ENCODE peak calls at places on chromosome 10, in seven cellular contexts. One of them, this sample, is unnamed.

GRCh38 chr10:95756061-95756751 is at the start of gene ENTPD1:
- DNase-seq in activated CD8-positive, alpha-beta T cell treated with anti-CD3 and anti-CD28 coated beads for 36 hours: no peak
- DNase-seq in progenitor cell of endocrine pancreas: no peak
- DNase-seq in A673: peak
- DNase-seq in endothelial cell of umbilical vein: peak
- DNase-seq in heart left ventricle: no peak
- DNase-seq in heart right ventricle: no peak
- DNase-seq in this sample: no peak

GRCh38 chr10:4154317-4154716 is 369.3 kb upstream of the KLF6 start:
- DNase-seq in activated CD8-positive, alpha-beta T cell treated with anti-CD3 and anti-CD28 coated beads for 36 hours: no peak
- DNase-seq in progenitor cell of endocrine pancreas: no peak
- DNase-seq in A673: no peak
- DNase-seq in endothelial cell of umbilical vein: no peak
- DNase-seq in heart left ventricle: no peak
- DNase-seq in heart right ventricle: no peak
- DNase-seq in this sample: no peak

GRCh38 chr10:102281103-102281502 is 35.8 kb downstream of the GBF1 start:
- DNase-seq in activated CD8-positive, alpha-beta T cell treated with anti-CD3 and anti-CD28 coated beads for 36 hours: no peak
- DNase-seq in progenitor cell of endocrine pancreas: no peak
- DNase-seq in A673: peak
- DNase-seq in endothelial cell of umbilical vein: no peak
- DNase-seq in heart left ventricle: no peak
- DNase-seq in heart right ventricle: no peak
- DNase-seq in this sample: no peak

GRCh38 chr10:32909461-32909860 is 48.6 kb downstream of the ITGB1 start:
- DNase-seq in activated CD8-positive, alpha-beta T cell treated with anti-CD3 and anti-CD28 coated beads for 36 hours: no peak
- DNase-seq in progenitor cell of endocrine pancreas: no peak
- DNase-seq in A673: no peak
- DNase-seq in endothelial cell of umbilical vein: no peak
- DNase-seq in heart left ventricle: no peak
- DNase-seq in heart right ventricle: no peak
- DNase-seq in this sample: no peak

GRCh38 chr10:114565066-114565465 is 93.0 kb downstream of the ABLIM1 start:
- DNase-seq in activated CD8-positive, alpha-beta T cell treated with anti-CD3 and anti-CD28 coated beads for 36 hours: no peak
- DNase-seq in progenitor cell of endocrine pancreas: no peak
- DNase-seq in A673: no peak
- DNase-seq in endothelial cell of umbilical vein: no peak
- DNase-seq in heart left ventricle: no peak
- DNase-seq in heart right ventricle: no peak
- DNase-seq in this sample: no peak

GRCh38 chr10:125023269-125023668 is 81.3 kb downstream of the ZRANB1 start:
- DNase-seq in activated CD8-positive, alpha-beta T cell treated with anti-CD3 and anti-CD28 coated beads for 36 hours: no peak
- DNase-seq in progenitor cell of endocrine pancreas: no peak
- DNase-seq in A673: no peak
- DNase-seq in endothelial cell of umbilical vein: no peak
- DNase-seq in heart left ventricle: peak
- DNase-seq in heart right ventricle: peak
- DNase-seq in this sample: no peak

GRCh38 chr10:61757525-61758397 is 95.0 kb downstream of the CABCOCO1 start:
- DNase-seq in activated CD8-positive, alpha-beta T cell treated with anti-CD3 and anti-CD28 coated beads for 36 hours: no peak
- DNase-seq in progenitor cell of endocrine pancreas: no peak
- DNase-seq in A673: peak
- DNase-seq in endothelial cell of umbilical vein: peak
- DNase-seq in heart left ventricle: no peak
- DNase-seq in heart right ventricle: no peak
- DNase-seq in this sample: no peak

GRCh38 chr10:131198401-131198800 is 113.1 kb downstream of the TCERG1L start:
- DNase-seq in activated CD8-positive, alpha-beta T cell treated with anti-CD3 and anti-CD28 coated beads for 36 hours: no peak
- DNase-seq in progenitor cell of endocrine pancreas: peak
- DNase-seq in A673: no peak
- DNase-seq in endothelial cell of umbilical vein: no peak
- DNase-seq in heart left ventricle: no peak
- DNase-seq in heart right ventricle: no peak
- DNase-seq in this sample: no peak

GRCh38 chr10:97074256-97075145 is 111.3 kb downstream of the SLIT1 start:
- DNase-seq in activated CD8-positive, alpha-beta T cell treated with anti-CD3 and anti-CD28 coated beads for 36 hours: no peak
- DNase-seq in progenitor cell of endocrine pancreas: no peak
- DNase-seq in A673: no peak
- DNase-seq in endothelial cell of umbilical vein: no peak
- DNase-seq in heart left ventricle: peak
- DNase-seq in heart right ventricle: no peak
- DNase-seq in this sample: no peak

GRCh38 chr10:6649107-6649720 is 69.1 kb upstream of the PRKCQ start:
- DNase-seq in activated CD8-positive, alpha-beta T cell treated with anti-CD3 and anti-CD28 coated beads for 36 hours: no peak
- DNase-seq in progenitor cell of endocrine pancreas: no peak
- DNase-seq in A673: no peak
- DNase-seq in endothelial cell of umbilical vein: no peak
- DNase-seq in heart left ventricle: no peak
- DNase-seq in heart right ventricle: no peak
- DNase-seq in this sample: no peak

GRCh38 chr10:97210576-97210975 is 24.8 kb upstream of the SLIT1 start:
- DNase-seq in activated CD8-positive, alpha-beta T cell treated with anti-CD3 and anti-CD28 coated beads for 36 hours: peak
- DNase-seq in progenitor cell of endocrine pancreas: peak
- DNase-seq in A673: peak
- DNase-seq in endothelial cell of umbilical vein: peak
- DNase-seq in heart left ventricle: peak
- DNase-seq in heart right ventricle: peak
- DNase-seq in this sample: peak

GRCh38 chr10:43689007-43689491 is 40.4 kb upstream of the ZNF32 start:
- DNase-seq in activated CD8-positive, alpha-beta T cell treated with anti-CD3 and anti-CD28 coated beads for 36 hours: no peak
- DNase-seq in progenitor cell of endocrine pancreas: no peak
- DNase-seq in A673: no peak
- DNase-seq in endothelial cell of umbilical vein: no peak
- DNase-seq in heart left ventricle: no peak
- DNase-seq in heart right ventricle: no peak
- DNase-seq in this sample: no peak

GRCh38 chr10:1425886-1426285 is 311.4 kb downstream of the ADARB2 start:
- DNase-seq in activated CD8-positive, alpha-beta T cell treated with anti-CD3 and anti-CD28 coated beads for 36 hours: no peak
- DNase-seq in progenitor cell of endocrine pancreas: no peak
- DNase-seq in A673: no peak
- DNase-seq in endothelial cell of umbilical vein: no peak
- DNase-seq in heart left ventricle: no peak
- DNase-seq in heart right ventricle: no peak
- DNase-seq in this sample: no peak

GRCh38 chr10:104201636-104202035 is 30.5 kb downstream of the CFAP43 start:
- DNase-seq in activated CD8-positive, alpha-beta T cell treated with anti-CD3 and anti-CD28 coated beads for 36 hours: no peak
- DNase-seq in progenitor cell of endocrine pancreas: no peak
- DNase-seq in A673: no peak
- DNase-seq in endothelial cell of umbilical vein: no peak
- DNase-seq in heart left ventricle: no peak
- DNase-seq in heart right ventricle: no peak
- DNase-seq in this sample: no peak

GRCh38 chr10:124636271-124636993 is 107.7 kb downstream of the FAM53B start:
- DNase-seq in activated CD8-positive, alpha-beta T cell treated with anti-CD3 and anti-CD28 coated beads for 36 hours: peak
- DNase-seq in progenitor cell of endocrine pancreas: no peak
- DNase-seq in A673: no peak
- DNase-seq in endothelial cell of umbilical vein: no peak
- DNase-seq in heart left ventricle: no peak
- DNase-seq in heart right ventricle: peak
- DNase-seq in this sample: no peak

GRCh38 chr10:46328853-46329689 is 42.3 kb downstream of the ANTXRL start:
- DNase-seq in activated CD8-positive, alpha-beta T cell treated with anti-CD3 and anti-CD28 coated beads for 36 hours: no peak
- DNase-seq in progenitor cell of endocrine pancreas: no peak
- DNase-seq in A673: no peak
- DNase-seq in endothelial cell of umbilical vein: no peak
- DNase-seq in heart left ventricle: no peak
- DNase-seq in heart right ventricle: no peak
- DNase-seq in this sample: no peak

GRCh38 chr10:74486659-74487058 is 335.6 kb downstream of the ADK start:
- DNase-seq in activated CD8-positive, alpha-beta T cell treated with anti-CD3 and anti-CD28 coated beads for 36 hours: no peak
- DNase-seq in progenitor cell of endocrine pancreas: no peak
- DNase-seq in A673: no peak
- DNase-seq in endothelial cell of umbilical vein: no peak
- DNase-seq in heart left ventricle: no peak
- DNase-seq in heart right ventricle: no peak
- DNase-seq in this sample: no peak

GRCh38 chr10:61882621-61883375 is 18.7 kb upstream of the ARID5B start:
- DNase-seq in activated CD8-positive, alpha-beta T cell treated with anti-CD3 and anti-CD28 coated beads for 36 hours: peak
- DNase-seq in progenitor cell of endocrine pancreas: no peak
- DNase-seq in A673: no peak
- DNase-seq in endothelial cell of umbilical vein: no peak
- DNase-seq in heart left ventricle: no peak
- DNase-seq in heart right ventricle: no peak
- DNase-seq in this sample: no peak

GRCh38 chr10:51244739-51245138 is 170.5 kb downstream of the PRKG1 start:
- DNase-seq in activated CD8-positive, alpha-beta T cell treated with anti-CD3 and anti-CD28 coated beads for 36 hours: no peak
- DNase-seq in progenitor cell of endocrine pancreas: no peak
- DNase-seq in A673: no peak
- DNase-seq in endothelial cell of umbilical vein: peak
- DNase-seq in heart left ventricle: no peak
- DNase-seq in heart right ventricle: no peak
- DNase-seq in this sample: no peak

GRCh38 chr10:102511562-102512274 is 7.9 kb downstream of the SUFU start:
- DNase-seq in activated CD8-positive, alpha-beta T cell treated with anti-CD3 and anti-CD28 coated beads for 36 hours: no peak
- DNase-seq in progenitor cell of endocrine pancreas: no peak
- DNase-seq in A673: no peak
- DNase-seq in endothelial cell of umbilical vein: no peak
- DNase-seq in heart left ventricle: no peak
- DNase-seq in heart right ventricle: no peak
- DNase-seq in this sample: no peak

GRCh38 chr10:47076949-47077348 is 165.7 kb downstream of the PTPN20 start:
- DNase-seq in activated CD8-positive, alpha-beta T cell treated with anti-CD3 and anti-CD28 coated beads for 36 hours: peak
- DNase-seq in progenitor cell of endocrine pancreas: no peak
- DNase-seq in A673: peak
- DNase-seq in endothelial cell of umbilical vein: no peak
- DNase-seq in heart left ventricle: no peak
- DNase-seq in heart right ventricle: no peak
- DNase-seq in this sample: no peak

GRCh38 chr10:964321-964987 is 23.8 kb upstream of the GTPBP4 start:
- DNase-seq in activated CD8-positive, alpha-beta T cell treated with anti-CD3 and anti-CD28 coated beads for 36 hours: no peak
- DNase-seq in progenitor cell of endocrine pancreas: no peak
- DNase-seq in A673: no peak
- DNase-seq in endothelial cell of umbilical vein: no peak
- DNase-seq in heart left ventricle: no peak
- DNase-seq in heart right ventricle: no peak
- DNase-seq in this sample: no peak

GRCh38 chr10:14416308-14416700 is 85.6 kb upstream of the FRMD4A start:
- DNase-seq in activated CD8-positive, alpha-beta T cell treated with anti-CD3 and anti-CD28 coated beads for 36 hours: no peak
- DNase-seq in progenitor cell of endocrine pancreas: no peak
- DNase-seq in A673: no peak
- DNase-seq in endothelial cell of umbilical vein: no peak
- DNase-seq in heart left ventricle: no peak
- DNase-seq in heart right ventricle: no peak
- DNase-seq in this sample: no peak

GRCh38 chr10:17835688-17836087 is 26.5 kb downstream of the MRC1 start:
- DNase-seq in activated CD8-positive, alpha-beta T cell treated with anti-CD3 and anti-CD28 coated beads for 36 hours: no peak
- DNase-seq in progenitor cell of endocrine pancreas: no peak
- DNase-seq in A673: peak
- DNase-seq in endothelial cell of umbilical vein: no peak
- DNase-seq in heart left ventricle: no peak
- DNase-seq in heart right ventricle: no peak
- DNase-seq in this sample: no peak

GRCh38 chr10:7306147-7306546 is 104.7 kb downstream of the SFMBT2 start:
- DNase-seq in activated CD8-positive, alpha-beta T cell treated with anti-CD3 and anti-CD28 coated beads for 36 hours: no peak
- DNase-seq in progenitor cell of endocrine pancreas: no peak
- DNase-seq in A673: no peak
- DNase-seq in endothelial cell of umbilical vein: no peak
- DNase-seq in heart left ventricle: no peak
- DNase-seq in heart right ventricle: no peak
- DNase-seq in this sample: no peak

GRCh38 chr10:132335189-132336063 is 3.4 kb downstream of the LRRC27 start:
- DNase-seq in activated CD8-positive, alpha-beta T cell treated with anti-CD3 and anti-CD28 coated beads for 36 hours: no peak
- DNase-seq in progenitor cell of endocrine pancreas: no peak
- DNase-seq in A673: peak
- DNase-seq in endothelial cell of umbilical vein: no peak
- DNase-seq in heart left ventricle: no peak
- DNase-seq in heart right ventricle: no peak
- DNase-seq in this sample: no peak

GRCh38 chr10:10903620-10904019 is 114.1 kb upstream of the CELF2 start:
- DNase-seq in activated CD8-positive, alpha-beta T cell treated with anti-CD3 and anti-CD28 coated beads for 36 hours: peak
- DNase-seq in progenitor cell of endocrine pancreas: no peak
- DNase-seq in A673: no peak
- DNase-seq in endothelial cell of umbilical vein: no peak
- DNase-seq in heart left ventricle: no peak
- DNase-seq in heart right ventricle: no peak
- DNase-seq in this sample: no peak
- TF ChIP-seq CTCF in activated CD8-positive, alpha-beta T cell treated with anti-CD3 and anti-CD28 coated beads for 36 hours: no peak
- TF ChIP-seq CTCF in progenitor cell of endocrine pancreas: no peak
- TF ChIP-seq CTCF in A673: no peak
- TF ChIP-seq CTCF in endothelial cell of umbilical vein: no peak
- TF ChIP-seq CTCF in heart left ventricle: no peak
- TF ChIP-seq CTCF in heart right ventricle: no peak
- TF ChIP-seq CTCF in this sample: no peak

GRCh38 chr10:69801434-69802315 is at the start of gene COL13A1:
- DNase-seq in activated CD8-positive, alpha-beta T cell treated with anti-CD3 and anti-CD28 coated beads for 36 hours: no peak
- DNase-seq in progenitor cell of endocrine pancreas: peak
- DNase-seq in A673: peak
- DNase-seq in endothelial cell of umbilical vein: peak
- DNase-seq in heart left ventricle: peak
- DNase-seq in heart right ventricle: peak
- DNase-seq in this sample: no peak
- TF ChIP-seq CTCF in activated CD8-positive, alpha-beta T cell treated with anti-CD3 and anti-CD28 coated beads for 36 hours: peak
- TF ChIP-seq CTCF in progenitor cell of endocrine pancreas: no peak
- TF ChIP-seq CTCF in A673: peak
- TF ChIP-seq CTCF in endothelial cell of umbilical vein: no peak
- TF ChIP-seq CTCF in heart left ventricle: no peak
- TF ChIP-seq CTCF in heart right ventricle: no peak
- TF ChIP-seq CTCF in this sample: no peak

GRCh38 chr10:55400075-55400474 is 599.0 kb upstream of the PCDH15 start:
- DNase-seq in activated CD8-positive, alpha-beta T cell treated with anti-CD3 and anti-CD28 coated beads for 36 hours: no peak
- DNase-seq in progenitor cell of endocrine pancreas: no peak
- DNase-seq in A673: no peak
- DNase-seq in endothelial cell of umbilical vein: peak
- DNase-seq in heart left ventricle: no peak
- DNase-seq in heart right ventricle: no peak
- DNase-seq in this sample: no peak
- TF ChIP-seq CTCF in activated CD8-positive, alpha-beta T cell treated with anti-CD3 and anti-CD28 coated beads for 36 hours: no peak
- TF ChIP-seq CTCF in progenitor cell of endocrine pancreas: no peak
- TF ChIP-seq CTCF in A673: no peak
- TF ChIP-seq CTCF in endothelial cell of umbilical vein: no peak
- TF ChIP-seq CTCF in heart left ventricle: no peak
- TF ChIP-seq CTCF in heart right ventricle: no peak
- TF ChIP-seq CTCF in this sample: no peak

GRCh38 chr10:71773221-71773971 is at the start of gene VSIR:
- DNase-seq in activated CD8-positive, alpha-beta T cell treated with anti-CD3 and anti-CD28 coated beads for 36 hours: peak
- DNase-seq in progenitor cell of endocrine pancreas: peak
- DNase-seq in A673: peak
- DNase-seq in endothelial cell of umbilical vein: peak
- DNase-seq in heart left ventricle: peak
- DNase-seq in heart right ventricle: peak
- DNase-seq in this sample: peak
- TF ChIP-seq CTCF in activated CD8-positive, alpha-beta T cell treated with anti-CD3 and anti-CD28 coated beads for 36 hours: peak
- TF ChIP-seq CTCF in progenitor cell of endocrine pancreas: peak
- TF ChIP-seq CTCF in A673: peak
- TF ChIP-seq CTCF in endothelial cell of umbilical vein: peak
- TF ChIP-seq CTCF in heart left ventricle: peak
- TF ChIP-seq CTCF in heart right ventricle: peak
- TF ChIP-seq CTCF in this sample: no peak